ENCODE peak calls at places on chromosome X, in ten cellular contexts. I is glutamatergic neuron; X is stomach; J is SJSA1; D is GM12865; M is stimulated activated CD4-positive, alpha-beta T cell treated with anti-CD3 and anti-CD28 coated beads, Interleukin-15, amount 100 ng/mL, for 1 hour; L is CD4-positive, alpha-beta memory T cell; A is sciatic nerve; S is NCI-H1092; Z is endothelial cell. Q is an unnamed sample.

GRCh38 chrX:26442340-26442739 is 226.4 kb downstream of the MAGEB5 start:
- DNase-seq in J (no peak), L (no peak), S (no peak), X (no peak), M (no peak), A (no peak), Z (peak), D (no peak), I (no peak), Q (peak)

GRCh38 chrX:70998402-70999027 is 67.6 kb upstream of the SLC7A3 start:
- DNase-seq in X (no peak), L (peak), M (no peak), D (peak), J (peak), Z (peak), I (no peak), S (no peak), A (no peak), Q (no peak)

GRCh38 chrX:22952011-22952410 is 47.7 kb upstream of the DDX53 start:
- DNase-seq in A (no peak), X (no peak), J (peak), Z (no peak), L (no peak), I (no peak), M (no peak), S (no peak), D (no peak), Q (no peak)

GRCh38 chrX:13101439-13102139 is 57.2 kb upstream of the FAM9C start:
- DNase-seq in X (peak), M (no peak), J (peak), S (no peak), A (peak), L (peak), I (no peak), Z (no peak), D (no peak), Q (peak)

GRCh38 chrX:107683124-107683895 is 55.0 kb downstream of the PRPS1 start:
- DNase-seq in X (peak), A (no peak), Z (no peak), I (no peak), S (no peak), M (no peak), J (no peak), L (no peak), D (no peak), Q (no peak)

GRCh38 chrX:103886624-103887023 is 54.6 kb upstream of the RAB9B start:
- DNase-seq in Z (no peak), L (no peak), I (no peak), D (no peak), J (no peak), M (no peak), A (no peak), X (no peak), S (no peak), Q (no peak)

GRCh38 chrX:19836337-19836736 is 51.1 kb downstream of the SH3KBP1 start:
- DNase-seq in Z (no peak), M (no peak), I (no peak), J (peak), A (no peak), X (no peak), S (no peak), D (peak), L (no peak), Q (no peak)

GRCh38 chrX:40700640-40701342 is 34.6 kb downstream of the MED14 start:
- DNase-seq in S (no peak), D (peak), M (no peak), I (no peak), X (no peak), A (no peak), L (no peak), Z (no peak), J (no peak), Q (no peak)

GRCh38 chrX:119695535-119696050 is 2.6 kb upstream of the SEPTIN6 start:
- DNase-seq in D (no peak), L (no peak), A (no peak), M (no peak), X (no peak), S (no peak), I (no peak), Z (no peak), J (no peak), Q (no peak)

GRCh38 chrX:17788439-17788838 is 51.1 kb downstream of the SCML1 start:
- DNase-seq in D (peak), L (peak), S (peak), X (peak), I (peak), A (no peak), Z (peak), M (no peak), J (no peak), Q (peak)

GRCh38 chrX:136619889-136620505 is 28.0 kb upstream of the CD40LG start:
- DNase-seq in J (no peak), M (no peak), Z (no peak), S (no peak), A (no peak), I (no peak), X (no peak), L (peak), D (no peak), Q (no peak)

GRCh38 chrX:68880846-68881513 is 52.2 kb downstream of the EFNB1 start:
- DNase-seq in A (no peak), M (no peak), J (no peak), I (no peak), D (no peak), Z (no peak), L (no peak), X (no peak), S (no peak), Q (no peak)

GRCh38 chrX:71184803-71185495 is 38.1 kb upstream of the GJB1 start:
- DNase-seq in J (no peak), Z (no peak), A (no peak), L (no peak), S (no peak), X (no peak), I (no peak), D (no peak), M (no peak), Q (no peak)

GRCh38 chrX:17559728-17560379 is 177.4 kb upstream of the SCML1 start:
- DNase-seq in X (peak), I (no peak), L (no peak), S (no peak), A (no peak), Z (no peak), J (peak), D (no peak), M (no peak), Q (peak)

GRCh38 chrX:22246620-22247019 is 26.1 kb upstream of the CBLL2 start:
- DNase-seq in A (no peak), M (no peak), S (no peak), D (no peak), L (no peak), X (no peak), Z (no peak), J (no peak), I (no peak), Q (no peak)

GRCh38 chrX:23779025-23779424 is 3.9 kb upstream of the SAT1 start:
- DNase-seq in S (no peak), M (no peak), Z (no peak), X (no peak), A (no peak), J (no peak), D (no peak), L (no peak), I (no peak), Q (no peak)

GRCh38 chrX:47278684-47279083 is 45.9 kb downstream of the USP11 start:
- DNase-seq in X (no peak), A (no peak), L (no peak), J (no peak), M (no peak), D (no peak), Z (no peak), S (no peak), I (no peak), Q (no peak)

GRCh38 chrX:12890467-12890866 is 16.0 kb upstream of the TLR8 start:
- DNase-seq in I (no peak), X (no peak), M (no peak), D (peak), Z (no peak), J (no peak), L (no peak), A (no peak), S (no peak), Q (no peak)

GRCh38 chrX:47745386-47745785 is 86.4 kb upstream of the UXT start:
- DNase-seq in M (no peak), X (no peak), I (no peak), L (no peak), A (no peak), S (no peak), Z (no peak), J (no peak), D (no peak), Q (no peak)

GRCh38 chrX:46757593-46757992 is 1.3 kb downstream of the SLC9A7 start:
- DNase-seq in S (no peak), M (no peak), A (no peak), I (no peak), Z (no peak), X (no peak), J (no peak), L (no peak), D (peak), Q (no peak)